ENCODE peak calls at places on chromosomes 13 and 19, in four cellular contexts. A is aorta; E is neural progenitor cell; C is naive thymus-derived CD4-positive, alpha-beta T cell. Z is an unnamed sample.
A peak's percentile ranks its signal among the peaks of the same experiment; 100 is the strongest.

GRCh38 chr13:25939961-25940687 is 111.7 kb downstream of the SHISA2 start:
- DNase-seq in E (no peak), C (no peak), A (no peak), Z (no peak)

GRCh38 chr13:42532561-42533335 is 41.2 kb upstream of the TNFSF11 start:
- DNase-seq in E (no peak), A (no peak), C (no peak), Z (peak; percentile 18)

GRCh38 chr13:93982189-93982918 is 497.1 kb downstream of the DCT start:
- DNase-seq in A (no peak), C (no peak), E (no peak), Z (no peak)

GRCh38 chr19:10270180-10270615 is 722 bp upstream of the ICAM1 start:
- DNase-seq in A (peak; percentile 92), E (peak; percentile 20), C (no peak), Z (no peak)

GRCh38 chr13:62014299-62014698 is 598.6 kb upstream of the PCDH20 start:
- DNase-seq in E (no peak), A (no peak), C (no peak), Z (peak; percentile 32)

GRCh38 chr19:10294368-10294697 is 4.6 kb downstream of the ICAM5 start:
- DNase-seq in A (no peak), C (no peak), E (peak; percentile 72), Z (no peak)

GRCh38 chr19:571127-571974 is 1.0 kb upstream of the BSG start:
- DNase-seq in E (peak; percentile 71), A (no peak), C (no peak), Z (peak; percentile 74)

GRCh38 chr19:54431255-54431838 is 16.1 kb downstream of the TTYH1 start:
- DNase-seq in A (no peak), C (no peak), E (no peak), Z (no peak)

GRCh38 chr19:13727798-13728197 is 36.5 kb upstream of the MRI1 start:
- DNase-seq in A (no peak), E (no peak), C (no peak), Z (no peak)

GRCh38 chr19:47256688-47257410 is 524 bp downstream of the CCDC9 start:
- DNase-seq in C (peak; percentile 96), E (peak; percentile 100), A (peak; percentile 100), Z (peak; percentile 100)

GRCh38 chr19:17724655-17725054 is 5.4 kb downstream of the MAP1S start:
- DNase-seq in A (no peak), C (no peak), E (no peak), Z (no peak)

GRCh38 chr19:49847731-49848696 is 2.9 kb upstream of the PTOV1 start:
- DNase-seq in C (no peak), E (no peak), A (no peak), Z (no peak)

GRCh38 chr13:21752501-21752900 is 81.6 kb downstream of the FGF9 start:
- DNase-seq in A (no peak), E (no peak), C (no peak), Z (no peak)

GRCh38 chr13:50323440-50324070 is 308.3 kb downstream of the KCNRG start:
- DNase-seq in C (no peak), E (no peak), A (no peak), Z (no peak)

GRCh38 chr13:23670793-23671192 is 100.6 kb downstream of the TNFRSF19 start:
- DNase-seq in C (no peak), A (no peak), E (no peak), Z (no peak)

GRCh38 chr13:60261432-60262351 is 98.0 kb upstream of the DIAPH3 start:
- DNase-seq in A (no peak), E (peak; percentile 71), C (no peak), Z (no peak)

GRCh38 chr19:17739121-17739875 is 12.0 kb upstream of the FCHO1 start:
- DNase-seq in A (peak; percentile 76), E (no peak), C (no peak), Z (peak; percentile 80)

GRCh38 chr13:26971990-26972888 is 199.4 kb downstream of the USP12 start:
- DNase-seq in A (no peak), C (peak; percentile 11), E (peak; percentile 58), Z (peak; percentile 53)

GRCh38 chr13:50224534-50224933 is 209.3 kb downstream of the KCNRG start:
- DNase-seq in E (no peak), A (no peak), C (no peak), Z (no peak)

GRCh38 chr13:113802090-113802531 is 43.1 kb downstream of the TMEM255B start:
- DNase-seq in E (peak; percentile 67), C (no peak), A (peak; percentile 67), Z (no peak)

DNA sequence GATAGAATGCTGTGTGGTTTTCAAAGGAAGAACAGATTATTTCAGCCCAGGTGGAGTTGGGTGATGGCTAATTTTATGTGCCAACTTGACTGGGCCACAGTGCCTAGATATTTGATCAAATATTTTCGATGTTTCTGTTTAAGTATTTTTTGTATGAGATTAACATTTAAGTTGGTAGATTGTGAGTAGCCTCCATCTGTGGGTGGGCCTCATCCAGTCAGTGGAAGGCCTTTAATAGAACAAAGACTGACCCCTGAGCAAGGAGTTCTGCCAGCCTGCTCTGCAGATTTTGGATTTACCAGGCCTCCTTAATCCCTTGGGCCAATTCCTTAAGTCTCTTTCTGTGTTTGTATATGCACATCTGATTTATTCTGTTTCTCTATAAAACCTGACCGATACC is 13.9 kb downstream of the LSM14A start:
- DNase-seq in A (no peak), C (no peak), E (peak; percentile 18), Z (no peak)
- H3K4me1 ChIP-seq in A (peaks cover 22% of the 10 kb centered on the region), C (peaks cover 60% of the 10 kb centered on the region), E (peaks cover 40% of the 10 kb centered on the region), Z (peaks cover 65% of the 10 kb centered on the region)

DNA sequence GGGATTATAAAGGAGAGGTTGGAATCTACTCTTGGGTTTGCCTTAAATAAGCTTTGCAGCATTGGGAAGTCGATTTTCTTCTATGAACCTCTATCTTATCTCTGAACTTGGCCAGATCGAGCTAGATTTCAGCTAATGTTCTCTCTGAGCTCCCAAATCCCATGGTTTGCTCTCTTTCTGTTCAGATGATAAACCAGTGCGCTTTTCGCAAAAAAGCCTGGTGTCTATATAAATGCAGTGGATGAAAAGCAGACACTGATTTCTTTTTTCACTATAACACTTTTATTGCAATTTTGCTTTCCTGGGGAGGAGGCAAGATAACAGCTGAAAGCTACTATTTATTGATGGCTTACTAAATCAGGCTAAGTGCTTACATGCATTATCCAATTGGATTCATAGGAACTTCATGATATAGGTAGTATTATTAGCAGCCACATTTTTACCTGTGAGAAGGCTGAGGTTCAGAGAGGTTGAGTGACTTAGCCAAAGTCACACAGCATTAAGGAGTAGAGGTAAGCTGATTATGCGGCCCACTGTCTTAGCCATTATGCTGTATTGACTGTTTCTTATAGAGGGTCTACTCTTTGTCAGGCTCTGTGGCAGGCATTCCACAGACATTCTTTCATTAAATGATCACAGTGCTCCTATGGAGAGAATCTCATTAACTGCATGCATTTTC is 58.9 kb downstream of the RFC3 start:
- DNase-seq in C (no peak), A (no peak), E (peak; percentile 9), Z (no peak)
- H3K4me1 ChIP-seq in C (no peaks in the 10 kb centered on the region), A (no peaks in the 10 kb centered on the region), E (no peaks in the 10 kb centered on the region), Z (no peaks in the 10 kb centered on the region)

DNA sequence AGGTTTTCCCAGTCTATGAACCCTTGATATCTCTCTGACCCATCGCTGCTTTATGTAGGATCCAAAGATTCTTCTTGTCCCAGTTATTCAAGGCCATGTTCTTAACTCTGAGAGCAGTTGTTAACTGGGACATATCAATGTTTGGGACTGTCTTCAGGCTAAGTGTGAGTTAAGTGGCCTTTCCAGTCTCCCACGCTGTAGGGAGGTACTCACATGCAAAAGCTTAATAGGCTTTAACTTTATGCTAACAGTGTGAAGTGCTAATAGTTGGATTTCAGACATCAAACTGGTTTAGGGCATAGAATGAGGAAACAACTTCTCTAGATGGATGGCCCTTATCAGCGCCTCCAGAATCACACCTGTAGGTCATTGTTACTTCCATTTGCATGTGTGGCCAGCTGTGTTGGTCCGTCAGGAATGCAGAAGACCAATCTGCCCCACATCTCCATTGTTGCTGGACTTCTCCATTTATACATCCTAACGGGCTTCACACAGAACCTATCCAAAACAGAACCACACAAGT is 104.7 kb upstream of the MBNL2 start:
- DNase-seq in C (no peak), E (no peak), A (no peak), Z (no peak)
- H3K4me1 ChIP-seq in C (no peaks in the 10 kb centered on the region), E (peaks cover 19% of the 10 kb centered on the region), A (peaks cover 7% of the 10 kb centered on the region), Z (no peaks in the 10 kb centered on the region)

GRCh38 chr19:45451181-45451849 is 16.5 kb upstream of the FOSB start:
- DNase-seq in C (peak; percentile 75), A (no peak), E (no peak), Z (peak; percentile 72)

GRCh38 chr19:45446944-45447343 is 20.9 kb upstream of the FOSB start:
- DNase-seq in E (no peak), A (no peak), C (no peak), Z (no peak)

GRCh38 chr19:45448425-45448756 is 19.4 kb upstream of the FOSB start:
- DNase-seq in E (no peak), A (no peak), C (no peak), Z (no peak)

GRCh38 chr19:45450042-45450380 is 17.8 kb upstream of the FOSB start:
- DNase-seq in C (no peak), E (no peak), A (no peak), Z (no peak)

DNA sequence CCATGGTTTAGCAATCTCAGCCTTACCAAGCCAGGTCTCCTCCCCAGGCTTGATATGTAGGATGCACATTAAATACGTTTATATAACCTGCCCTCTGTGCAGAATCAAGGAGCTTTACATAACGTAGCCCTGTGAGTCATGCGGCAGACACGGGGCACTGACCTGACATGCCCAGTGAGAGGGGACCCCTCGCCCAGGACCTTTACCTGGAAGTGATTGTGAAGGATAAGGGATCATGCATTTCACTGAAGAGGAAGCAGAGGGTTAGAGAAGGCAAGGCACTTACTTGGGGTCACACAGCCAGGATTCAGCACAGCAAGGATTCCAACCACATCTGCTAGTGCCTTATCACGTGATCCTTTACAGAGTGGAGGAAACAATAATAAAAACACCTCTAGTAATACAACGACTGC is 18.9 kb upstream of the FOSB start:
- DNase-seq in E (no peak), C (no peak), A (no peak), Z (no peak)
- H3K4me1 ChIP-seq in E (peaks cover 7% of the 10 kb centered on the region), C (peaks cover 39% of the 10 kb centered on the region), A (no peaks in the 10 kb centered on the region), Z (peaks cover 58% of the 10 kb centered on the region)

GRCh38 chr13:110294624-110295023 is 12.3 kb downstream of the COL4A1 start:
- DNase-seq in A (no peak), E (no peak), C (no peak), Z (no peak)
- H3K4me1 ChIP-seq in A (no peaks in the 10 kb centered on the region), E (peaks cover 13% of the 10 kb centered on the region), C (no peaks in the 10 kb centered on the region), Z (no peaks in the 10 kb centered on the region)

DNA sequence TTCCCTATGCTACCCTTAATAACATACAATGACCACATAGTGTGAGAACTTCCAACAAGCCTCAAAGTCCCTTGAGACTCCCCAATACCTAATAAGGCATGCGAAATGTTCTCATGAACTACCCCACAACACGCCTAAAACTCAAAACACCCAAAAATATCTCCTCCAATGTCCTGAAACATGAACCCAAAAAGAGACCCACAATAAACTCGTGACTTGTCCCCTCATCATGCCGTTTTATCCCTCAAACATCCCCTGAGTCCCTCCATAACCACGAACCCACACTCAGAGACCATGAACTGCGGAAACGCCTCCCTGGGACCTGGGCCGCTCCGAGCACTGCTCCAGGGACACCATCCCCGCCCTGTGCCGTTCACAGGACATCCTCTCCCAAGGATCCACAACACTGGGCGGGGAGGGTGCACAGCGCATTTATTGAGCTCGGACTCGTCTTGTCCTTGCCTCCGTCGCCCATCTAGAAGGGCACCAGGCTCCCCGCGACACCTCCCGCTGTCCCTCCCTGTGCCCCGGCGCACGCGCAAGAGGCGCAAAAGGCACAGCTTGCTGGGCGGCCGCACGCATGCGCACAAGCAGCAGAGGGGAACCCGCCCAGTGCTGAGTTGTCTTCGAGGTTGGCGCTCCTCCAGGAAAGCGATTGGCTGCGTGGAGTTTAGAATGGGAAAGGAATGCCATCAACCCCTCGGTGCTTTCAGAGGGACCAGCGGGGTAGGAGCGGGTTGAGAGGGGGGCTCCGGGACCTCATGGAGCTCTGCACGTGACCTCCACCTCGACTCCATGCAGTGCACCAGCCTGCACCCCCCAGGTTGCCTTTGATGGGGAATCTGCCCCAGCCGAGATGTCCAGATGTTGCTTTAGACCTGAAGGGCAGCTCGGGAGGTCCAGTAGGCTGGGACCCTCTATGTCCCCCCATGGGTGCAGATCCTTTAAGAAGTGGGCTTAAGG is 8.8 kb downstream of the FXYD3 start:
- DNase-seq in E (peak; percentile 33), C (peak; percentile 87), A (peak; percentile 97), Z (peak; percentile 89)
- H3K4me1 ChIP-seq in E (peaks cover 15% of the 10 kb centered on the region), C (peaks cover 3% of the 10 kb centered on the region), A (no peaks in the 10 kb centered on the region), Z (peaks cover 13% of the 10 kb centered on the region)

GRCh38 chr19:38378866-38379265 is 4.5 kb downstream of the PSMD8 start:
- DNase-seq in C (no peak), A (no peak), E (no peak), Z (no peak)
- H3K4me1 ChIP-seq in C (peaks cover 19% of the 10 kb centered on the region), A (peaks cover 8% of the 10 kb centered on the region), E (peaks cover 9% of the 10 kb centered on the region), Z (peaks cover 18% of the 10 kb centered on the region)